ENCODE peak calls at places on chromosomes 12 and 14, in seven cellular contexts. T, E, M, B, O, A and P are unnamed samples. For H4K20me1, the result is how much of the 10 kb centered on the place peaks cover.

GRCh38 chr12:3313066-3313465 is 177.9 kb upstream of the PRMT8 start:
- DNase-seq in T (peak), E (no peak), M (no peak), B (no peak), O (no peak), A (no peak), P (no peak)

GRCh38 chr12:100356646-100357223 is at the start of gene SLC17A8:
- DNase-seq in T (no peak), E (no peak), M (peak), B (no peak), O (no peak), A (no peak), P (no peak)

GRCh38 chr14:57136669-57137068 is 132.0 kb downstream of the EXOC5 start:
- DNase-seq in T (no peak), E (no peak), M (no peak), B (no peak), O (no peak), A (no peak), P (no peak)

GRCh38 chr12:101599311-101599710 is 4.5 kb downstream of the MYBPC1 start:
- DNase-seq in T (no peak), E (no peak), M (no peak), B (no peak), O (no peak), A (peak), P (no peak)

GRCh38 chr12:59086124-59086523 is 165.8 kb upstream of the LRIG3 start:
- DNase-seq in T (no peak), E (no peak), M (no peak), B (no peak), O (no peak), A (no peak), P (peak)

GRCh38 chr14:34930591-34931069 is 52.2 kb upstream of the SRP54 start:
- DNase-seq in T (no peak), E (no peak), M (no peak), B (peak), O (no peak), A (no peak), P (peak)

GRCh38 chr14:53390008-53390407 is 236.9 kb upstream of the DDHD1 start:
- DNase-seq in T (no peak), E (no peak), M (no peak), B (no peak), O (no peak), A (no peak), P (no peak)

GRCh38 chr12:57738661-57739237 is at the start of gene AGAP2:
- DNase-seq in T (no peak), E (no peak), M (no peak), B (no peak), O (no peak), A (no peak), P (no peak)

GRCh38 chr12:23949212-23950010 is at the start of gene SOX5:
- DNase-seq in T (peak), E (no peak), M (peak), B (no peak), O (peak), A (peak), P (peak)

GRCh38 chr12:124482567-124482893 is 84.9 kb downstream of the NCOR2 start:
- DNase-seq in T (no peak), E (no peak), M (no peak), B (no peak), O (no peak), A (no peak), P (no peak)

GRCh38 chr12:49225551-49226166 is 36.8 kb upstream of the TUBA1A start:
- DNase-seq in T (peak), E (no peak), M (no peak), B (no peak), O (no peak), A (no peak), P (peak)

GRCh38 chr12:14057895-14058294 is 76.5 kb upstream of the GRIN2B start:
- DNase-seq in T (no peak), E (no peak), M (no peak), B (no peak), O (no peak), A (no peak), P (no peak)

GRCh38 chr14:58979325-58979724 is 209.1 kb upstream of the DAAM1 start:
- DNase-seq in T (no peak), E (no peak), M (no peak), B (no peak), O (no peak), A (no peak), P (no peak)

GRCh38 chr14:87899228-87899627 is 93.8 kb downstream of the GALC start:
- DNase-seq in T (no peak), E (no peak), M (no peak), B (no peak), O (no peak), A (no peak), P (no peak)

GRCh38 chr14:105430535-105430934 is 10.9 kb downstream of the MTA1 start:
- DNase-seq in T (peak), E (peak), M (no peak), B (no peak), O (no peak), A (no peak), P (peak)

GRCh38 chr12:132493482-132494178 is 3.7 kb downstream of the FBRSL1 start:
- DNase-seq in T (no peak), E (no peak), M (no peak), B (no peak), O (peak), A (peak), P (no peak)

GRCh38 chr14:33432407-33433023 is 493.8 kb downstream of the NPAS3 start:
- DNase-seq in T (peak), E (no peak), M (no peak), B (no peak), O (no peak), A (peak), P (peak)

GRCh38 chr12:83800022-83800421 is 1112.6 kb downstream of the SLC6A15 start:
- DNase-seq in T (no peak), E (no peak), M (no peak), B (no peak), O (no peak), A (no peak), P (no peak)

GRCh38 chr12:57539134-57539768 is 7.7 kb downstream of the DCTN2 start:
- DNase-seq in T (no peak), E (no peak), M (no peak), B (no peak), O (peak), A (no peak), P (no peak)

GRCh38 chr12:26621932-26622331 is 211.1 kb downstream of the ITPR2 start:
- DNase-seq in T (no peak), E (no peak), M (no peak), B (no peak), O (no peak), A (no peak), P (no peak)

GRCh38 chr14:55705651-55706340 is 125.8 kb downstream of the KTN1 start:
- DNase-seq in T (no peak), E (no peak), M (no peak), B (no peak), O (no peak), A (peak), P (no peak)

GRCh38 chr14:68563256-68564131 is 229.4 kb downstream of the ZFP36L1 start:
- DNase-seq in T (peak), E (no peak), M (no peak), B (no peak), O (no peak), A (peak), P (no peak)

GRCh38 chr14:51365241-51365940 is 125.3 kb downstream of the TMX1 start:
- DNase-seq in T (no peak), E (no peak), M (no peak), B (no peak), O (no peak), A (no peak), P (no peak)

GRCh38 chr12:34597548-34598351 is 575.5 kb downstream of the ALG10 start:
- DNase-seq in T (no peak), E (no peak), M (no peak), B (no peak), O (no peak), A (no peak), P (no peak)

GRCh38 chr12:6262211-6262610 is 48.3 kb upstream of the PLEKHG6 start:
- DNase-seq in T (no peak), E (no peak), M (no peak), B (no peak), O (no peak), A (no peak), P (no peak)
- H2AFZ ChIP-seq in T (no peak), E (no peak), M (no peak), B (no peak), O (no peak), A (no peak), P (no peak)

DNA sequence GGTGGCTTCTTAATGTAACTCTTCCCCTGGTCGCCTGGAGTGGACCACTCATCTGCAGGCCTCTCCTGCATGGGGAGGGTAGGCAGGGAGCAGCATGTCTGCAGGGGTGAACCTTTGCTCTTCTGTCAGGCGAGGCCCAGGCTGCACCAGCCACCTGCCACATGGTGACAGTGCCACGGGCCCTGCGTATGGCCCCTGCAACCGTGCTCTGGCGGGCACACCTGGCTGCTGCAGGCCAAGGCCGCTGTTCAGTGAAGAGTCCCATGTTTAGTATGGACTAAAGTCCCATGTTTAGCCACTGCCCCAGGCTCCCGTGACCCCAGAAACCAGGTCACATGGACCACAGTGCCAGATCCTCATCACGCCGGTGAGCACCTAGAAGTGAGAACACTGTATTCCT is 187.0 kb downstream of the ADGRD1 start:
- DNase-seq in T (no peak), E (no peak), M (no peak), B (no peak), O (no peak), A (no peak), P (no peak)
- H4K20me1 ChIP-seq in T (under half), E (under half), M (under half), B (under half), O (under half), A (under half), P (under half)

GRCh38 chr14:100834441-100835277 is 8.7 kb downstream of the MEG3 start:
- DNase-seq in T (no peak), E (no peak), M (no peak), B (no peak), O (no peak), A (no peak), P (no peak)
- TF ChIP-seq POLR2A in T (no peak), E (no peak), M (no peak), B (no peak), O (no peak), A (no peak), P (no peak)

GRCh38 chr12:6234214-6234613 is 34.0 kb downstream of the CD9 start:
- DNase-seq in T (peak), E (no peak), M (no peak), B (no peak), O (no peak), A (no peak), P (no peak)

GRCh38 chr12:6233121-6233971 is 33.1 kb downstream of the CD9 start:
- DNase-seq in T (no peak), E (no peak), M (no peak), B (no peak), O (no peak), A (no peak), P (peak)

GRCh38 chr12:6235906-6236640 is 35.9 kb downstream of the CD9 start:
- DNase-seq in T (no peak), E (no peak), M (no peak), B (no peak), O (no peak), A (no peak), P (no peak)

GRCh38 chr12:6235499-6235898 is 35.3 kb downstream of the CD9 start:
- DNase-seq in T (no peak), E (no peak), M (no peak), B (no peak), O (no peak), A (peak), P (peak)

GRCh38 chr12:6234906-6235305 is 34.7 kb downstream of the CD9 start:
- DNase-seq in T (no peak), E (no peak), M (no peak), B (no peak), O (no peak), A (no peak), P (no peak)
- H2AFZ ChIP-seq in T (no peak), E (no peak), M (no peak), B (no peak), O (no peak), A (no peak), P (no peak)

GRCh38 chr12:47812797-47813490 is 6.8 kb downstream of the HDAC7 start:
- DNase-seq in T (peak), E (no peak), M (peak), B (peak), O (peak), A (peak), P (peak)
- H4K20me1 ChIP-seq in T (half or more), E (under half), M (under half), B (under half), O (under half), A (under half), P (under half)

GRCh38 chr14:70889555-70889954 is 17.7 kb upstream of the PCNX1 start:
- DNase-seq in T (no peak), E (no peak), M (no peak), B (no peak), O (no peak), A (no peak), P (no peak)
- TF ChIP-seq POLR2A in T (no peak), E (no peak), M (no peak), B (no peak), O (no peak), A (no peak), P (no peak)

GRCh38 chr14:54556535-54556934 is 10.4 kb upstream of the SAMD4A start:
- DNase-seq in T (no peak), E (no peak), M (no peak), B (no peak), O (no peak), A (peak), P (no peak)
- H2AFZ ChIP-seq in T (no peak), E (no peak), M (no peak), B (no peak), O (no peak), A (peak), P (no peak)